ENCODE peak calls at places on chromosomes 12 and 14, in six cellular contexts. One of them, this sample, is unnamed. For H3K9me3, the result is how much of the 10 kb centered on the place peaks cover.

GRCh38 chr12:40207551-40207950 is 17.2 kb upstream of the LRRK2 start:
- ATAC-seq in upper lobe of left lung: no peak
- ATAC-seq in A549: no peak
- ATAC-seq in HepG2: no peak
- ATAC-seq in GM12878: no peak
- ATAC-seq in K562: no peak
- ATAC-seq in this sample: no peak

GRCh38 chr12:5171701-5172100 is 128.0 kb downstream of the KCNA5 start:
- ATAC-seq in upper lobe of left lung: no peak
- ATAC-seq in A549: peak
- ATAC-seq in HepG2: no peak
- ATAC-seq in GM12878: no peak
- ATAC-seq in K562: no peak
- ATAC-seq in this sample: no peak

GRCh38 chr14:101929946-101930345 is 34.4 kb upstream of the DYNC1H1 start:
- ATAC-seq in upper lobe of left lung: no peak
- ATAC-seq in A549: no peak
- ATAC-seq in HepG2: no peak
- ATAC-seq in GM12878: no peak
- ATAC-seq in K562: no peak
- ATAC-seq in this sample: no peak

GRCh38 chr14:61927015-61927414 is 164.8 kb downstream of the SNAPC1 start:
- ATAC-seq in upper lobe of left lung: no peak
- ATAC-seq in A549: no peak
- ATAC-seq in HepG2: no peak
- ATAC-seq in GM12878: no peak
- ATAC-seq in K562: no peak
- ATAC-seq in this sample: no peak

GRCh38 chr12:46374711-46375110 is 2.1 kb upstream of the SLC38A2 start:
- ATAC-seq in upper lobe of left lung: no peak
- ATAC-seq in A549: no peak
- ATAC-seq in HepG2: no peak
- ATAC-seq in GM12878: no peak
- ATAC-seq in K562: no peak
- ATAC-seq in this sample: no peak

GRCh38 chr12:110198386-110198785 is 74.2 kb downstream of the IFT81 start:
- ATAC-seq in upper lobe of left lung: no peak
- ATAC-seq in A549: no peak
- ATAC-seq in HepG2: no peak
- ATAC-seq in GM12878: no peak
- ATAC-seq in K562: no peak
- ATAC-seq in this sample: no peak

GRCh38 chr12:123384318-123384993 is 524 bp downstream of the KMT5A start:
- ATAC-seq in upper lobe of left lung: no peak
- ATAC-seq in A549: peak
- ATAC-seq in HepG2: peak
- ATAC-seq in GM12878: peak
- ATAC-seq in K562: peak
- ATAC-seq in this sample: no peak

GRCh38 chr12:93886533-93887511 is 209.6 kb downstream of the CRADD start:
- ATAC-seq in upper lobe of left lung: no peak
- ATAC-seq in A549: no peak
- ATAC-seq in HepG2: no peak
- ATAC-seq in GM12878: no peak
- ATAC-seq in K562: no peak
- ATAC-seq in this sample: no peak

GRCh38 chr14:101839236-101839635 is 77.7 kb downstream of the PPP2R5C start:
- ATAC-seq in upper lobe of left lung: no peak
- ATAC-seq in A549: no peak
- ATAC-seq in HepG2: no peak
- ATAC-seq in GM12878: peak
- ATAC-seq in K562: no peak
- ATAC-seq in this sample: no peak

GRCh38 chr12:11782914-11783420 is 133.5 kb downstream of the ETV6 start:
- ATAC-seq in upper lobe of left lung: no peak
- ATAC-seq in A549: no peak
- ATAC-seq in HepG2: no peak
- ATAC-seq in GM12878: no peak
- ATAC-seq in K562: no peak
- ATAC-seq in this sample: no peak
- TF ChIP-seq EP300 in upper lobe of left lung: no peak
- TF ChIP-seq EP300 in A549: no peak
- TF ChIP-seq EP300 in HepG2: no peak
- TF ChIP-seq EP300 in GM12878: no peak
- TF ChIP-seq EP300 in K562: no peak
- TF ChIP-seq EP300 in this sample: no peak

GRCh38 chr12:33277386-33277785 is 162.2 kb downstream of the SYT10 start:
- ATAC-seq in upper lobe of left lung: no peak
- ATAC-seq in A549: no peak
- ATAC-seq in HepG2: no peak
- ATAC-seq in GM12878: no peak
- ATAC-seq in K562: no peak
- ATAC-seq in this sample: no peak
- H3K9me3 ChIP-seq in upper lobe of left lung: under half
- H3K9me3 ChIP-seq in A549: under half
- H3K9me3 ChIP-seq in HepG2: under half
- H3K9me3 ChIP-seq in GM12878: under half
- H3K9me3 ChIP-seq in K562: under half
- H3K9me3 ChIP-seq in this sample: under half

DNA sequence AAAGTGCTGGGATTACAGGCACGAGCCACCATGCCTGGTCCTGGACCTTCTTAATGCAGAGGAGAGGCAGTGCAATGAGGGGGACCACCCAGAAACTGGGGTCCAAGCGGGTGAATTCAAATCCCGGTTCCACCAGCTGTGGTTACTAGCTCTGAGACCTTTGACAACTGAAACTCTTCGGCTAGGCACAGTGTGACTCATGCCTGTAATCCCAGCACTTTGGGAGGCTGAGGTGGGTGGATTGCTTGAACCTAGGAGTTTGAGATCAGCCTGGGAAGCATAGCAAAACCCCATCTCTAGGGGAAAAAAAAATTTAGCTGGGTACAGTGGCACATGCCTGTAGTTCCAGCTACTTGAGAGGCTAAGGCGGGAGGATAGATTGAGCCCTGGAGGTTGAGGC is 5.0 kb upstream of the CD4 start:
- ATAC-seq in upper lobe of left lung: no peak
- ATAC-seq in A549: no peak
- ATAC-seq in HepG2: no peak
- ATAC-seq in GM12878: peak
- ATAC-seq in K562: no peak
- ATAC-seq in this sample: no peak
- H3K27ac ChIP-seq in upper lobe of left lung: no peak
- H3K27ac ChIP-seq in A549: no peak
- H3K27ac ChIP-seq in HepG2: no peak
- H3K27ac ChIP-seq in GM12878: no peak
- H3K27ac ChIP-seq in K562: no peak
- H3K27ac ChIP-seq in this sample: no peak

DNA sequence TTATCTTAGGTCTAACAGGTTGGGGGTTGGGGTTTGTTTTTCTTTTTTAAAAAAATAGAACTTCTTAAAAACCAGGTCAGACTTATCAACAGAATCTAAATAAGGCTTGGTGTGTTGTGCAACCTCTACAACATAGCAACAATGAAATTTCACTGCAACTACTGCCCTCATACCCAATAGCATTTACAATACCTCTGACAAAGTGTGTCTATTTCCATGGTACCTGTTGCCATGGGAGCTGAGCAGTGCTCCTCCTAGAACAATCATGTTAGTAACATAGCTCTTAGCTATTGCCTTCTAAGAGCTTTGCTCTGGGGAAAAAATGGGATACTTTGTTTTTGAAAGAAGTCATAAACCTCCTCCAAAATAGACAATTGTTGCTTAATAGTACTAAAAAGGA is 103.3 kb upstream of the CCDC175 start:
- ATAC-seq in upper lobe of left lung: peak
- ATAC-seq in A549: no peak
- ATAC-seq in HepG2: no peak
- ATAC-seq in GM12878: no peak
- ATAC-seq in K562: no peak
- ATAC-seq in this sample: peak
- TF ChIP-seq EP300 in upper lobe of left lung: no peak
- TF ChIP-seq EP300 in A549: no peak
- TF ChIP-seq EP300 in HepG2: no peak
- TF ChIP-seq EP300 in GM12878: no peak
- TF ChIP-seq EP300 in K562: no peak
- TF ChIP-seq EP300 in this sample: no peak

GRCh38 chr14:20190596-20190995 is at the start of gene OR11G2:
- ATAC-seq in upper lobe of left lung: no peak
- ATAC-seq in A549: no peak
- ATAC-seq in HepG2: no peak
- ATAC-seq in GM12878: no peak
- ATAC-seq in K562: peak
- ATAC-seq in this sample: no peak
- H3K9me3 ChIP-seq in upper lobe of left lung: under half
- H3K9me3 ChIP-seq in A549: under half
- H3K9me3 ChIP-seq in HepG2: under half
- H3K9me3 ChIP-seq in GM12878: under half
- H3K9me3 ChIP-seq in K562: under half
- H3K9me3 ChIP-seq in this sample: under half

GRCh38 chr14:22699801-22700564 is 55.8 kb upstream of the OR6J1 start:
- ATAC-seq in upper lobe of left lung: no peak
- ATAC-seq in A549: no peak
- ATAC-seq in HepG2: peak
- ATAC-seq in GM12878: no peak
- ATAC-seq in K562: peak
- ATAC-seq in this sample: no peak
- H3K27ac ChIP-seq in upper lobe of left lung: no peak
- H3K27ac ChIP-seq in A549: no peak
- H3K27ac ChIP-seq in HepG2: peak
- H3K27ac ChIP-seq in GM12878: no peak
- H3K27ac ChIP-seq in K562: peak
- H3K27ac ChIP-seq in this sample: no peak

DNA sequence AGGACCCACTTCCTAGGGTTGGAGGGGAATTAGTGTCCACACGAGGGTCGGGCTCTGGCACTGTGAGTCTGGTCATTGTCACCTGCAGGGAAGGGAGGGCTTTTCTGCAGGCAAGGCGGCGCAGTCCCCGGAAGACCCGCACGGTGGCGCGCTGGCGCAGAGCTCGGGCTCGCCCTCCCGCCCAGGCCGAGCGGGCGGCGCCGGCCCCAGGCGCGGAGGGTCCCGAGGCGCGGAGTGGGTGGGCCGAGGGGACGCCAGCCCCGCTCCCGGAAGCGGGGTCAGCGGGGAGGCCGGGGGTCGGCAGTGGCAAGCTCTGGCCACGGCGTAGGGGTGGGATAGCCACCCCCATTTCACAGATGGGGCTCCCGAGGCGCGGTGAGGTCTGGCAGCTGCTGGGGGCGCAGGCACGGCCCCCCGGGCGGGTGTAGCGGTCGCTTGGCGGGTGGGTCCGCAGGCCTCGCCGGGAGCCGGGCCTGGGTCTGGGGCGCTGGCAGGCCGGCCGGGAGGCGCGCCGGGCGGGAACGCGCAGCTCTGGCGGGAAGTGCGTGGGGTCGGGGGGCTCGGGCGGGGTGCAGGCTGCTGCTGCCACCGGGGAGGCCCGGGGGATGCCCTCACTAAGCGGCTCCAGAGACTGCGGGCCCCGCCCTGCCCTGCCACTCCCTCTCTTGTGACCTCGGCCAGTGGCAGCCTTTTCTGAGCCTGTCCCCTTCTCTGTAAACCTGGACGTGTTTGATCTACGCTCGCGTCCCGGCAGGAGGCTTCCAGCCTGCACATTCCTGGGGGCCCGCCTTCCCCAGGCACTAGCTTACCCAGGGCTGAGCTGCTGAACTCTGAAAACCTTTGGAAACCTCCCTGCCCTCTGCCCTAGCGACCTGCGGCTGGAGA is 46.1 kb downstream of the CYP46A1 start:
- ATAC-seq in upper lobe of left lung: peak
- ATAC-seq in A549: peak
- ATAC-seq in HepG2: peak
- ATAC-seq in GM12878: peak
- ATAC-seq in K562: peak
- ATAC-seq in this sample: peak
- TF ChIP-seq EP300 in upper lobe of left lung: no peak
- TF ChIP-seq EP300 in A549: no peak
- TF ChIP-seq EP300 in HepG2: peak
- TF ChIP-seq EP300 in GM12878: no peak
- TF ChIP-seq EP300 in K562: no peak
- TF ChIP-seq EP300 in this sample: no peak

GRCh38 chr12:95240556-95240955 is 22.9 kb downstream of the VEZT start:
- ATAC-seq in upper lobe of left lung: no peak
- ATAC-seq in A549: no peak
- ATAC-seq in HepG2: no peak
- ATAC-seq in GM12878: no peak
- ATAC-seq in K562: no peak
- ATAC-seq in this sample: no peak

GRCh38 chr12:95239216-95239615 is 21.6 kb downstream of the VEZT start:
- ATAC-seq in upper lobe of left lung: no peak
- ATAC-seq in A549: peak
- ATAC-seq in HepG2: peak
- ATAC-seq in GM12878: peak
- ATAC-seq in K562: peak
- ATAC-seq in this sample: no peak

GRCh38 chr12:95241761-95242506 is 24.3 kb downstream of the VEZT start:
- ATAC-seq in upper lobe of left lung: no peak
- ATAC-seq in A549: no peak
- ATAC-seq in HepG2: no peak
- ATAC-seq in GM12878: no peak
- ATAC-seq in K562: no peak
- ATAC-seq in this sample: no peak

GRCh38 chr12:95237315-95237714 is 19.7 kb downstream of the VEZT start:
- ATAC-seq in upper lobe of left lung: no peak
- ATAC-seq in A549: no peak
- ATAC-seq in HepG2: no peak
- ATAC-seq in GM12878: no peak
- ATAC-seq in K562: no peak
- ATAC-seq in this sample: no peak

GRCh38 chr12:95238150-95238549 is 20.5 kb downstream of the VEZT start:
- ATAC-seq in upper lobe of left lung: no peak
- ATAC-seq in A549: no peak
- ATAC-seq in HepG2: no peak
- ATAC-seq in GM12878: no peak
- ATAC-seq in K562: no peak
- ATAC-seq in this sample: no peak
- H3K9me3 ChIP-seq in upper lobe of left lung: under half
- H3K9me3 ChIP-seq in A549: under half
- H3K9me3 ChIP-seq in HepG2: under half
- H3K9me3 ChIP-seq in GM12878: under half
- H3K9me3 ChIP-seq in K562: under half
- H3K9me3 ChIP-seq in this sample: under half